ENCODE peak calls at places on chromosomes 11 and 22, in nine cellular contexts. One of them, this sample, is unnamed. For H3K4me1, the result is how much of the 10 kb centered on the place peaks cover.

GRCh38 chr11:128342511-128343133 is 244.7 kb downstream of the ETS1 start:
- DNase-seq in HepG2: peak
- DNase-seq in sigmoid colon: peak
- DNase-seq in stomach: no peak
- DNase-seq in A549: peak
- DNase-seq in suprapubic skin: no peak
- DNase-seq in K562: no peak
- DNase-seq in tibial nerve: no peak
- DNase-seq in transverse colon: peak
- DNase-seq in this sample: no peak

GRCh38 chr22:46047841-46048595 is 71.1 kb upstream of the WNT7B start:
- DNase-seq in HepG2: no peak
- DNase-seq in sigmoid colon: peak
- DNase-seq in stomach: peak
- DNase-seq in A549: no peak
- DNase-seq in suprapubic skin: peak
- DNase-seq in K562: no peak
- DNase-seq in tibial nerve: no peak
- DNase-seq in transverse colon: peak
- DNase-seq in this sample: peak

GRCh38 chr11:65213322-65214211 is 31.8 kb downstream of the CAPN1 start:
- DNase-seq in HepG2: no peak
- DNase-seq in sigmoid colon: no peak
- DNase-seq in stomach: peak
- DNase-seq in A549: no peak
- DNase-seq in suprapubic skin: peak
- DNase-seq in K562: peak
- DNase-seq in tibial nerve: no peak
- DNase-seq in transverse colon: no peak
- DNase-seq in this sample: no peak

GRCh38 chr11:5289696-5290095 is 12.1 kb downstream of the OR51B4 start:
- DNase-seq in HepG2: no peak
- DNase-seq in sigmoid colon: no peak
- DNase-seq in stomach: no peak
- DNase-seq in A549: no peak
- DNase-seq in suprapubic skin: no peak
- DNase-seq in K562: no peak
- DNase-seq in tibial nerve: no peak
- DNase-seq in transverse colon: no peak
- DNase-seq in this sample: no peak

GRCh38 chr11:124415356-124415923 is 9.2 kb downstream of the OR8B4 start:
- DNase-seq in HepG2: peak
- DNase-seq in sigmoid colon: no peak
- DNase-seq in stomach: no peak
- DNase-seq in A549: peak
- DNase-seq in suprapubic skin: no peak
- DNase-seq in K562: peak
- DNase-seq in tibial nerve: no peak
- DNase-seq in transverse colon: no peak
- DNase-seq in this sample: no peak

GRCh38 chr11:44865866-44866272 is 84.8 kb downstream of the TP53I11 start:
- DNase-seq in HepG2: no peak
- DNase-seq in sigmoid colon: peak
- DNase-seq in stomach: peak
- DNase-seq in A549: no peak
- DNase-seq in suprapubic skin: no peak
- DNase-seq in K562: no peak
- DNase-seq in tibial nerve: no peak
- DNase-seq in transverse colon: no peak
- DNase-seq in this sample: no peak

GRCh38 chr11:115185931-115186330 is 318.3 kb downstream of the CADM1 start:
- DNase-seq in HepG2: no peak
- DNase-seq in sigmoid colon: no peak
- DNase-seq in stomach: no peak
- DNase-seq in A549: no peak
- DNase-seq in suprapubic skin: no peak
- DNase-seq in K562: no peak
- DNase-seq in tibial nerve: no peak
- DNase-seq in transverse colon: no peak
- DNase-seq in this sample: no peak

GRCh38 chr11:8011981-8012444 is 24.9 kb downstream of the EIF3F start:
- DNase-seq in HepG2: no peak
- DNase-seq in sigmoid colon: no peak
- DNase-seq in stomach: no peak
- DNase-seq in A549: no peak
- DNase-seq in suprapubic skin: peak
- DNase-seq in K562: no peak
- DNase-seq in tibial nerve: no peak
- DNase-seq in transverse colon: no peak
- DNase-seq in this sample: no peak

GRCh38 chr22:32502346-32502745 is 27.7 kb downstream of the FBXO7 start:
- DNase-seq in HepG2: no peak
- DNase-seq in sigmoid colon: no peak
- DNase-seq in stomach: no peak
- DNase-seq in A549: no peak
- DNase-seq in suprapubic skin: no peak
- DNase-seq in K562: no peak
- DNase-seq in tibial nerve: no peak
- DNase-seq in transverse colon: no peak
- DNase-seq in this sample: no peak

GRCh38 chr22:46290843-46291785 is 5.6 kb upstream of the GTSE1 start:
- DNase-seq in HepG2: no peak
- DNase-seq in sigmoid colon: no peak
- DNase-seq in stomach: no peak
- DNase-seq in A549: no peak
- DNase-seq in suprapubic skin: no peak
- DNase-seq in K562: no peak
- DNase-seq in tibial nerve: no peak
- DNase-seq in transverse colon: no peak
- DNase-seq in this sample: no peak

GRCh38 chr22:22195265-22196017 is 49.1 kb upstream of the VPREB1 start:
- DNase-seq in HepG2: peak
- DNase-seq in sigmoid colon: no peak
- DNase-seq in stomach: peak
- DNase-seq in A549: peak
- DNase-seq in suprapubic skin: no peak
- DNase-seq in K562: peak
- DNase-seq in tibial nerve: peak
- DNase-seq in transverse colon: peak
- DNase-seq in this sample: no peak

GRCh38 chr11:102389253-102389652 is 42.2 kb downstream of the BIRC2 start:
- DNase-seq in HepG2: no peak
- DNase-seq in sigmoid colon: no peak
- DNase-seq in stomach: no peak
- DNase-seq in A549: no peak
- DNase-seq in suprapubic skin: no peak
- DNase-seq in K562: no peak
- DNase-seq in tibial nerve: no peak
- DNase-seq in transverse colon: no peak
- DNase-seq in this sample: no peak

DNA sequence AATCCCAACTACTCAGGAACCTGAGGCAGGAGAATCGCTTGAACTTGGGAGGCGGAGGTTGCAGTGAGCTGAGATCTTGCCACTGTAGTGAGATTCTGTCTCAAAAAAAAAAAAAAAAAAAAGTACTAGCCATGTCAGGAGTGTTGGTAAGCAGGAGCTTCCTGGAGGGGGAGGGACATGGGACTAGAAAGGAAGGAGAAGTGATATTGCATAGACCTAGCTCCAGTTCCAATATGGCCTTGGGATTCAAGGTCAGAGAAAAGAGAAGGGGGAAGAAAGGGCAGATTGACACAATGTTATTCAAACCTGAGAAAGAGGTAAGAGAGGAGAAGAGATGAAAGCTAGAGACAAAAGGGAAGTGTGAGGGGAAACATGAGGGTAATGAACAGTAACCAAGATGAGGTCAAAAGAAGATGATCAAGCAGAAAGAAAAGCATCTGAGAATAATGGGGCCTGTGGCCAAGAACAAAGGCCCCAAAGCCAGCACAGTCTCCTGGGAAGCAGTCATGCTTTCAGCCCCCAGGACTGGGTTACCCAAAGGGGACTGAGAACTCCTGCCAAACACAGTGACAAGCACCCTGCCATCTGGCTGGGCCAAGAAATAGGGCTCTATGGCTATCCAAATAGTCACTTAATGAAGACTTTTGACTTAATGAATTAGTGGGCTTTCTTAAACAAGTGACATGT is 51.7 kb upstream of the FTH1 start:
- DNase-seq in HepG2: no peak
- DNase-seq in sigmoid colon: no peak
- DNase-seq in stomach: no peak
- DNase-seq in A549: no peak
- DNase-seq in suprapubic skin: no peak
- DNase-seq in K562: no peak
- DNase-seq in tibial nerve: no peak
- DNase-seq in transverse colon: no peak
- DNase-seq in this sample: no peak
- TF ChIP-seq EP300 in HepG2: no peak
- TF ChIP-seq EP300 in sigmoid colon: no peak
- TF ChIP-seq EP300 in stomach: no peak
- TF ChIP-seq EP300 in A549: no peak
- TF ChIP-seq EP300 in suprapubic skin: no peak
- TF ChIP-seq EP300 in K562: no peak
- TF ChIP-seq EP300 in tibial nerve: no peak
- TF ChIP-seq EP300 in transverse colon: no peak
- TF ChIP-seq EP300 in this sample: no peak

GRCh38 chr11:67376421-67376820 is 3.0 kb upstream of the CLCF1 start:
- DNase-seq in HepG2: no peak
- DNase-seq in sigmoid colon: no peak
- DNase-seq in stomach: no peak
- DNase-seq in A549: no peak
- DNase-seq in suprapubic skin: no peak
- DNase-seq in K562: no peak
- DNase-seq in tibial nerve: no peak
- DNase-seq in transverse colon: no peak
- DNase-seq in this sample: no peak

GRCh38 chr11:67376022-67376386 is 2.6 kb upstream of the CLCF1 start:
- DNase-seq in HepG2: no peak
- DNase-seq in sigmoid colon: no peak
- DNase-seq in stomach: no peak
- DNase-seq in A549: no peak
- DNase-seq in suprapubic skin: no peak
- DNase-seq in K562: no peak
- DNase-seq in tibial nerve: no peak
- DNase-seq in transverse colon: no peak
- DNase-seq in this sample: no peak

GRCh38 chr11:67376873-67377808 is 3.7 kb upstream of the CLCF1 start:
- DNase-seq in HepG2: no peak
- DNase-seq in sigmoid colon: no peak
- DNase-seq in stomach: no peak
- DNase-seq in A549: no peak
- DNase-seq in suprapubic skin: no peak
- DNase-seq in K562: no peak
- DNase-seq in tibial nerve: no peak
- DNase-seq in transverse colon: no peak
- DNase-seq in this sample: peak

GRCh38 chr11:67379061-67380058 is 6.0 kb upstream of the CLCF1 start:
- DNase-seq in HepG2: no peak
- DNase-seq in sigmoid colon: no peak
- DNase-seq in stomach: no peak
- DNase-seq in A549: peak
- DNase-seq in suprapubic skin: no peak
- DNase-seq in K562: peak
- DNase-seq in tibial nerve: no peak
- DNase-seq in transverse colon: no peak
- DNase-seq in this sample: no peak

DNA sequence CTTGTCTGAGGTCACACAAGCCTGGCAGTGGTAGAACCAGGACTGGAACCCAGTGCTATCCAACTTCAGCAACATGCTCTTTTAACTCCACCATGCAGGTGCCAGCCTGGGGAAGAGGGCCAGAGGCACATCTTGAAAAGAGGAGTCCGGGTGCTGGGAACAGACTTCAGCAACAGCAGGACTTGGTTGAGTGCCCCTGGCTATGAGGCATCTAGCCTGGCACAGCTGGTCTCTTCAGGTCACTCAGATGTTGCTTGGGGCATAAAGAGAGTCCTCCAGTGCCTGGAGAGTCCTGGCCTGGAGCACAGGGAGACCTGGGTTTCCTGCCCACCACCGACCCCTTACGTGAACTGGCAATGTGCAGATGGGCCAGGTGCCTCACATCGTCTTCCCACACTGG is 5.1 kb upstream of the CLCF1 start:
- DNase-seq in HepG2: no peak
- DNase-seq in sigmoid colon: no peak
- DNase-seq in stomach: no peak
- DNase-seq in A549: no peak
- DNase-seq in suprapubic skin: no peak
- DNase-seq in K562: no peak
- DNase-seq in tibial nerve: no peak
- DNase-seq in transverse colon: no peak
- DNase-seq in this sample: no peak
- H3K4me1 ChIP-seq in HepG2: under half
- H3K4me1 ChIP-seq in sigmoid colon: under half
- H3K4me1 ChIP-seq in stomach: half or more
- H3K4me1 ChIP-seq in A549: half or more
- H3K4me1 ChIP-seq in suprapubic skin: half or more
- H3K4me1 ChIP-seq in K562: half or more
- H3K4me1 ChIP-seq in tibial nerve: under half
- H3K4me1 ChIP-seq in transverse colon: under half
- H3K4me1 ChIP-seq in this sample: under half

GRCh38 chr11:47248664-47249377 is at the start of gene ACP2:
- DNase-seq in HepG2: peak
- DNase-seq in sigmoid colon: peak
- DNase-seq in stomach: peak
- DNase-seq in A549: peak
- DNase-seq in suprapubic skin: peak
- DNase-seq in K562: peak
- DNase-seq in tibial nerve: peak
- DNase-seq in transverse colon: peak
- DNase-seq in this sample: peak
- TF ChIP-seq POLR2A in HepG2: peak
- TF ChIP-seq POLR2A in sigmoid colon: peak
- TF ChIP-seq POLR2A in stomach: no peak
- TF ChIP-seq POLR2A in A549: peak
- TF ChIP-seq POLR2A in suprapubic skin: no peak
- TF ChIP-seq POLR2A in K562: peak
- TF ChIP-seq POLR2A in tibial nerve: peak
- TF ChIP-seq POLR2A in transverse colon: peak
- TF ChIP-seq POLR2A in this sample: peak

DNA sequence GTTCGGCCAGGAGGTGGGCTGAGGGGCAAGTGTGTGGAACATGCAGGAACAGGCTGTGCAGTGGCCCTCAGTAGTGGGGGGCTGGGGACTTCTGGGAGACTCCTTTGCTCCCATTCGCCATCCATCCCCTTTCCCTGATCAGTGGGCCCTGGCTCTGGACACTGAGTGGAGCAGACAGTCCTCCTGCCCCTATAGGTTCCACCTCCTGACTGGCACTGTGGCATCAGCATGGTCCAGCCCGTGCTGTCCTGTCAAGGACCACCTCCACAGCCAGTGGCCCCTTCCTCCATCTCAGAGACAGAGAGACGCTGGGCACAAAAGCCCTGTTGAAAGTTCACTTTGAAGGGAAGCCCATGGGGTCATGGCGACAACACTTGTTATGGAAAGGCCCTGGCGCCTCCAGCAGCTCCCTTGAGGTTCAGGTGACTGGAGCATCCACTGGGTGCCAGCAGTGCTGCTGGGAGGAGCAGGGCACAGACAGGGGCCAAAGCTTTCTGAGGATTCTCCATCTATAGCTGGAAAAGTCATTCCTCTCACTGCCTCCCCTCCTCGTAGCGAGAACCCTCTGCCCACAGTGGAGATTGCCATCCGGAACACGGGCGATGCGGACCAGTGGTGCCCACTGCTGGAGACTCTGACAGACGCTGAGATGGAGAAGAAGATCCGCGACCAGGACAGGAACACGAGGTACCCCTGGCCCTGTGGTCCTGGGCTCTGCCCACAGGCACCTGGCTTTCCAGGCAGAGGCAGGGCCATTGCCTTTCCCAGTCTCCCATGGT is 5.6 kb downstream of the DERL3 start:
- DNase-seq in HepG2: no peak
- DNase-seq in sigmoid colon: peak
- DNase-seq in stomach: no peak
- DNase-seq in A549: no peak
- DNase-seq in suprapubic skin: peak
- DNase-seq in K562: no peak
- DNase-seq in tibial nerve: no peak
- DNase-seq in transverse colon: no peak
- DNase-seq in this sample: peak
- TF ChIP-seq EP300 in HepG2: no peak
- TF ChIP-seq EP300 in sigmoid colon: no peak
- TF ChIP-seq EP300 in stomach: no peak
- TF ChIP-seq EP300 in A549: no peak
- TF ChIP-seq EP300 in suprapubic skin: no peak
- TF ChIP-seq EP300 in K562: no peak
- TF ChIP-seq EP300 in tibial nerve: no peak
- TF ChIP-seq EP300 in transverse colon: no peak
- TF ChIP-seq EP300 in this sample: no peak